ENCODE peak calls at places on chromosomes 16 and 17, in eight cellular contexts. M is brain microvascular endothelial cell, F is GM23338, R is fibroblast of lung, D is left ventricle myocardium inferior, Y is endodermal cell, L is cardiac muscle cell, C is spleen. S is an unnamed sample.

GRCh38 chr16:65223335-65223734 is 101.5 kb upstream of the CDH11 start:
- DNase-seq in C (no peak), M (no peak), R (no peak), F (no peak), D (no peak), L (no peak), Y (no peak), S (no peak)

GRCh38 chr17:10036511-10037061 is 131.5 kb upstream of the RCVRN start:
- DNase-seq in L (no peak), R (no peak), D (peak; percentile 86), F (no peak), Y (no peak), C (peak; percentile 87), M (no peak), S (no peak)

GRCh38 chr16:55294947-55295346 is 29.1 kb upstream of the IRX6 start:
- DNase-seq in M (no peak), F (no peak), L (peak; percentile 61), Y (no peak), C (no peak), D (no peak), R (no peak), S (no peak)

GRCh38 chr17:44581868-44582267 is 24.6 kb downstream of the FZD2 start:
- DNase-seq in M (no peak), R (no peak), F (peak; percentile 61), D (no peak), C (no peak), Y (no peak), L (no peak), S (no peak)

GRCh38 chr17:1718362-1719165 is 5.9 kb upstream of the WDR81 start:
- DNase-seq in M (no peak), L (no peak), C (peak; percentile 84), Y (peak; percentile 43), D (no peak), F (no peak), R (no peak), S (no peak)

GRCh38 chr17:76359375-76359774 is 5.7 kb upstream of the PRPSAP1 start:
- DNase-seq in R (no peak), F (no peak), L (no peak), Y (no peak), M (no peak), D (no peak), C (no peak), S (no peak)

GRCh38 chr17:17613708-17614114 is 22.2 kb upstream of the PEMT start:
- DNase-seq in D (no peak), C (no peak), Y (peak; percentile 95), M (peak; percentile 82), L (peak; percentile 80), F (peak; percentile 93), R (peak; percentile 78), S (peak; percentile 75)

GRCh38 chr16:86353934-86354333 is 156.4 kb upstream of the FOXF1 start:
- DNase-seq in M (no peak), C (no peak), D (no peak), Y (no peak), R (no peak), L (no peak), F (no peak), S (no peak)

GRCh38 chr17:30554839-30555751 is 77.9 kb downstream of the GOSR1 start:
- DNase-seq in C (peak; percentile 68), F (peak; percentile 74), L (peak; percentile 38), D (no peak), R (no peak), Y (peak; percentile 93), M (peak; percentile 16), S (peak; percentile 10)

GRCh38 chr17:39150795-39151679 is at the start of gene PLXDC1:
- DNase-seq in L (peak; percentile 54), Y (peak; percentile 79), F (no peak), D (no peak), M (no peak), C (peak; percentile 80), R (no peak), S (no peak)

GRCh38 chr17:29625037-29625750 is 2.5 kb upstream of the CORO6 start:
- DNase-seq in L (no peak), M (no peak), D (no peak), C (no peak), R (peak; percentile 63), Y (peak; percentile 78), F (peak; percentile 75), S (no peak)

GRCh38 chr17:5872831-5873230 is 197.3 kb upstream of the WSCD1 start:
- DNase-seq in Y (no peak), F (no peak), D (no peak), R (no peak), L (no peak), C (no peak), M (no peak), S (no peak)

GRCh38 chr17:75720656-75721462 is at the start of gene ITGB4:
- DNase-seq in L (peak; percentile 49), Y (peak; percentile 97), D (peak; percentile 43), C (peak; percentile 91), R (no peak), M (no peak), F (peak; percentile 93), S (no peak)

GRCh38 chr17:9368631-9369030 is 207.0 kb downstream of the STX8 start:
- DNase-seq in F (no peak), L (no peak), C (no peak), D (no peak), Y (no peak), R (no peak), M (no peak), S (no peak)

GRCh38 chr17:44971776-44972483 is 3.8 kb upstream of the C1QL1 start:
- DNase-seq in C (no peak), Y (peak; percentile 92), R (peak; percentile 24), F (peak; percentile 77), L (no peak), D (no peak), M (peak; percentile 49), S (peak; percentile 33)

GRCh38 chr17:51611585-51611984 is 351.2 kb downstream of the UTP18 start:
- DNase-seq in C (peak; percentile 73), F (no peak), L (no peak), D (no peak), R (no peak), Y (no peak), M (no peak), S (no peak)

GRCh38 chr16:13935408-13935807 is 15.5 kb downstream of the ERCC4 start:
- DNase-seq in Y (peak; percentile 92), F (peak; percentile 87), C (no peak), L (no peak), M (no peak), R (no peak), D (no peak), S (no peak)
- H3K36me3 ChIP-seq in Y (peaks cover 51% of the 10 kb centered on the region), F (peaks cover 20% of the 10 kb centered on the region), C (no peaks in the 10 kb centered on the region), L (peaks cover 53% of the 10 kb centered on the region), M (peaks cover 11% of the 10 kb centered on the region), R (peaks cover 2% of the 10 kb centered on the region), D (peaks cover 56% of the 10 kb centered on the region), S (peaks cover 12% of the 10 kb centered on the region)

GRCh38 chr17:19943026-19943425 is 34.6 kb downstream of the AKAP10 start:
- DNase-seq in D (no peak), Y (peak; percentile 47), C (no peak), R (no peak), M (no peak), L (no peak), F (peak; percentile 50), S (no peak)

GRCh38 chr17:19946921-19947320 is 30.7 kb downstream of the AKAP10 start:
- DNase-seq in M (no peak), F (no peak), L (no peak), C (no peak), Y (no peak), D (no peak), R (no peak), S (no peak)

GRCh38 chr17:19943599-19943998 is 34.0 kb downstream of the AKAP10 start:
- DNase-seq in R (no peak), D (no peak), L (no peak), F (no peak), C (no peak), M (no peak), Y (no peak), S (no peak)

GRCh38 chr17:19945009-19945650 is 32.5 kb downstream of the AKAP10 start:
- DNase-seq in Y (no peak), C (no peak), M (no peak), F (no peak), L (no peak), D (no peak), R (no peak), S (no peak)

DNA sequence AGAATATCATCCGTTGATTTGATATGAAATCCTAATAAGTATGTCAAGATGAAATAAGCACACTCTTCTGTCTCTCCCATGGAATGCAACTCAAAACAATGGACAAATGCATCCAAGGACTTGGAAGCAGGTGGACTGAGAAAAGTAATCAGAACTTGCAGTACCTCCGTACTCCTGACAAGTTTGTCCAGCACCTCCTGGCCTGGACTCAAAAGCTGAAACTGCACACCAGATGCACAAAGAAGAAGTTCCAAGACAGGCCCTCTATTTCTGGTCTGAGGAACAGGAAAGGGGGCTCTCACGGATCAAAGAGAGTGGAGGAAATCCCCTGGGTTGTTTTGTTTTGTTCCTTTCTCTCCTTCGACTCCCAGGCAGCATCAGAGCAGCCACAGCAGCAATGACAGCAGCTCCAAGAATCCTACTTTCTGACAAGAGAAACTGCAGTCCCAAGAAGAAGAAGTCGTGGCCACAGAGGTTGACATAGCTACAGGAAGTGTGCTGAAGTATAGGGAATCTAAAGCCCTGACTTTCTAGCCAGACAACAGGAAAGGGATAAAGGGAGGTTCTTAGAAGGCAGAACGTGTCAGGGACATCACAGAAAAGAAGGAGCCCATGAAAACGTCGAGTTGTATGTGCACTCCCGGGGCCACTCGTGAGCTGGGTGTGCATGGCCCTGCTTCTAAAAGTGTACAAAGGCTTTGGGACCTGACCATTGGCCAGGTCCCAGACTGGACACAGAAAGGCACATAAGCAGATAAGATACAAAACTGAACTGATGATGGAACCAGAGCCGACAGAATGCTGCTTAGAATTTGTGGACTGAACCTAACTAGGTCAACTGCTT is 29.3 kb downstream of the AKAP10 start:
- DNase-seq in Y (no peak), L (peak; percentile 10), C (no peak), D (no peak), F (no peak), R (no peak), M (no peak), S (no peak)
- H3K36me3 ChIP-seq in Y (peaks cover 51% of the 10 kb centered on the region), L (peaks cover 11% of the 10 kb centered on the region), C (no peaks in the 10 kb centered on the region), D (peaks cover 23% of the 10 kb centered on the region), F (peaks cover 4% of the 10 kb centered on the region), R (peaks cover 7% of the 10 kb centered on the region), M (peaks cover 7% of the 10 kb centered on the region), S (peaks cover 10% of the 10 kb centered on the region)

GRCh38 chr16:11890231-11890630 is 25.5 kb downstream of the GSPT1 start:
- DNase-seq in L (no peak), C (no peak), Y (no peak), D (no peak), F (no peak), M (no peak), R (no peak), S (no peak)
- H3K36me3 ChIP-seq in L (peaks cover 49% of the 10 kb centered on the region), C (no peaks in the 10 kb centered on the region), Y (peaks cover 60% of the 10 kb centered on the region), D (peaks cover 90% of the 10 kb centered on the region), F (peaks cover 59% of the 10 kb centered on the region), M (peaks cover 56% of the 10 kb centered on the region), R (peaks cover 13% of the 10 kb centered on the region), S (peaks cover 32% of the 10 kb centered on the region)

GRCh38 chr16:2088759-2089358 is 41.1 kb downstream of the TSC2 start:
- DNase-seq in C (no peak), Y (no peak), L (no peak), F (no peak), M (no peak), R (no peak), D (no peak), S (no peak)
- H3K36me3 ChIP-seq in C (no peaks in the 10 kb centered on the region), Y (peaks cover 19% of the 10 kb centered on the region), L (peaks cover 10% of the 10 kb centered on the region), F (no peaks in the 10 kb centered on the region), M (peaks cover 80% of the 10 kb centered on the region), R (peaks cover 85% of the 10 kb centered on the region), D (peaks cover 95% of the 10 kb centered on the region), S (peaks cover 75% of the 10 kb centered on the region)